ENCODE peak calls at places on chromosomes 4 and X, in eight cellular contexts. S, U, Q, T, B, Y, L and N are unnamed samples.

GRCh38 chr4:95552942-95553550 is 4.3 kb upstream of the UNC5C start:
- DNase-seq in L (no peak), T (no peak), Y (no peak), B (no peak), S (no peak), Q (no peak), U (no peak), N (no peak)

GRCh38 chr4:108396900-108397299 is 223.5 kb upstream of the RPL34 start:
- DNase-seq in T (no peak), U (no peak), S (no peak), Y (no peak), B (no peak), Q (no peak), L (no peak), N (no peak)

GRCh38 chrX:48460031-48460430 is 10.0 kb downstream of the SLC38A5 start:
- DNase-seq in U (no peak), L (no peak), S (no peak), Q (no peak), T (no peak), B (no peak), Y (no peak), N (no peak)

GRCh38 chr4:23934223-23934622 is 44.4 kb upstream of the PPARGC1A start:
- DNase-seq in L (no peak), Q (no peak), S (no peak), Y (no peak), B (no peak), U (no peak), T (no peak), N (no peak)

GRCh38 chrX:31199051-31199769 is 127.4 kb upstream of the FTHL17 start:
- DNase-seq in Q (no peak), Y (no peak), B (no peak), S (no peak), L (no peak), U (no peak), T (no peak), N (no peak)

GRCh38 chr4:78612398-78613005 is 60.9 kb downstream of the ANXA3 start:
- DNase-seq in T (no peak), B (no peak), Y (no peak), L (peak; percentile 45), U (peak; percentile 26), Q (no peak), S (no peak), N (no peak)

GRCh38 chr4:25367004-25367621 is 9.9 kb upstream of the ANAPC4 start:
- DNase-seq in L (peak; percentile 37), Y (no peak), T (no peak), Q (no peak), S (no peak), B (no peak), U (peak; percentile 16), N (no peak)

GRCh38 chrX:17590892-17591740 is 146.2 kb upstream of the SCML1 start:
- DNase-seq in S (no peak), Q (peak; percentile 47), T (peak; percentile 44), B (peak; percentile 44), L (peak; percentile 75), U (no peak), Y (peak; percentile 48), N (no peak)

GRCh38 chrX:151183912-151184565 is 7.7 kb downstream of the GPR50 start:
- DNase-seq in Y (no peak), S (no peak), B (no peak), Q (no peak), L (no peak), T (no peak), U (no peak), N (no peak)

GRCh38 chr4:2248821-2249261 is 6.9 kb upstream of the HAUS3 start:
- DNase-seq in B (peak; percentile 14), Q (no peak), L (no peak), T (no peak), Y (peak; percentile 42), U (no peak), S (peak; percentile 0), N (no peak)

GRCh38 chr4:87807402-87807801 is 8.0 kb downstream of the IBSP start:
- DNase-seq in U (no peak), S (no peak), T (no peak), B (no peak), Y (no peak), L (peak; percentile 24), Q (no peak), N (no peak)

GRCh38 chr4:53558981-53559620 is 32.2 kb downstream of the LNX1 start:
- DNase-seq in U (no peak), L (peak; percentile 67), Y (no peak), T (no peak), Q (no peak), B (no peak), S (no peak), N (no peak)

GRCh38 chr4:7761720-7762119 is 177.9 kb downstream of the AFAP1 start:
- DNase-seq in Y (peak; percentile 83), S (peak; percentile 24), U (no peak), B (peak; percentile 86), T (peak; percentile 52), Q (peak; percentile 58), L (peak; percentile 50), N (peak; percentile 15)

GRCh38 chr4:79197275-79198009 is 128.4 kb downstream of the NAA11 start:
- DNase-seq in B (no peak), T (no peak), Y (no peak), Q (no peak), S (no peak), U (no peak), L (no peak), N (no peak)

GRCh38 chrX:103423955-103424640 is 47.8 kb downstream of the BEX3 start:
- DNase-seq in S (no peak), U (no peak), T (no peak), L (no peak), B (no peak), Y (no peak), Q (no peak), N (no peak)

GRCh38 chr4:144645102-144645469 is 870 bp upstream of the HHIP start:
- DNase-seq in Y (peak; percentile 53), Q (peak; percentile 33), L (peak; percentile 32), S (no peak), B (peak; percentile 9), T (peak; percentile 36), U (no peak), N (no peak)

GRCh38 chrX:1914606-1915365 is 299.9 kb downstream of the ASMT start:
- DNase-seq in L (no peak), U (no peak), B (no peak), S (no peak), Q (no peak), T (no peak), Y (no peak), N (no peak)

GRCh38 chrX:116413273-116413672 is 23.1 kb upstream of the SLC6A14 start:
- DNase-seq in S (no peak), T (no peak), B (no peak), Q (no peak), U (no peak), L (no peak), Y (no peak), N (no peak)

GRCh38 chr4:110484767-110485166 is 8.8 kb downstream of the ENPEP start:
- DNase-seq in B (no peak), S (no peak), Q (no peak), U (peak; percentile 50), T (no peak), L (peak; percentile 95), Y (no peak), N (no peak)

GRCh38 chr4:31078661-31079060 is 358.5 kb downstream of the PCDH7 start:
- DNase-seq in Y (no peak), T (no peak), B (no peak), S (no peak), Q (no peak), U (no peak), L (no peak), N (no peak)

GRCh38 chr4:31084806-31085416 is 364.7 kb downstream of the PCDH7 start:
- DNase-seq in L (peak; percentile 47), U (no peak), T (no peak), Y (no peak), B (no peak), Q (no peak), S (no peak), N (no peak)

GRCh38 chr4:31083451-31083850 is 363.3 kb downstream of the PCDH7 start:
- DNase-seq in L (no peak), Y (no peak), T (no peak), Q (no peak), B (no peak), U (no peak), S (no peak), N (no peak)

GRCh38 chr4:31085736-31086135 is 365.6 kb downstream of the PCDH7 start:
- DNase-seq in Q (no peak), U (no peak), T (no peak), B (no peak), Y (no peak), S (no peak), L (no peak), N (no peak)

DNA sequence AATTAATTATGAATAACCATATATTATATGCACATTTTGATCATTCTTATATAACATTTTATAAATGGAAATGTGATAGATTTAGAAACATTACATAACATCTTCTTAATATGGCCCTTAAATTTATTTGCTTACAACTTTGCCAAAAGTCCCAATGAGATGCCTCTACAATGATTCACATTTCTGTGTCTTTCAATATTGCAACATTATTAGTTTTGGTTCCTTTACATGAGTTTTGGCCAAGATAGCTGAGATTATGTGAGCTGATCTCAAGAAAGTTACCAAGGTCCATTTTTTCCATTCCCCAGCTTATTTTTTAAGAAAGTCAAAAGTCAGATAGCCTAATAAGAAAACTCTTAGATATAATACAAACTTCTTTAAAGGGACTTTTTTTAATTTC is 361.2 kb downstream of the PCDH7 start:
- DNase-seq in Q (no peak), Y (no peak), T (no peak), U (no peak), S (no peak), L (peak; percentile 83), B (no peak), N (no peak)
- H3K9me3 ChIP-seq in Q (no peaks in the 10 kb centered on the region), Y (no peaks in the 10 kb centered on the region), T (no peaks in the 10 kb centered on the region), U (no peaks in the 10 kb centered on the region), S (no peaks in the 10 kb centered on the region), L (no peaks in the 10 kb centered on the region), B (no peaks in the 10 kb centered on the region), N (no peaks in the 10 kb centered on the region)

GRCh38 chr4:188534297-188534696 is 395.1 kb downstream of the TRIML1 start:
- DNase-seq in Q (no peak), B (no peak), T (no peak), L (no peak), S (no peak), U (no peak), Y (no peak), N (no peak)
- H3K9me3 ChIP-seq in Q (peaks cover 4% of the 10 kb centered on the region), B (no peaks in the 10 kb centered on the region), T (peaks cover 19% of the 10 kb centered on the region), L (no peaks in the 10 kb centered on the region), S (no peaks in the 10 kb centered on the region), U (peaks cover 10% of the 10 kb centered on the region), Y (no peaks in the 10 kb centered on the region), N (no peaks in the 10 kb centered on the region)

GRCh38 chr4:99022566-99022965 is 27.0 kb downstream of the METAP1 start:
- DNase-seq in Q (no peak), L (no peak), B (no peak), U (no peak), Y (no peak), S (no peak), T (no peak), N (no peak)
- H3K9me3 ChIP-seq in Q (peaks cover 8% of the 10 kb centered on the region), L (no peaks in the 10 kb centered on the region), B (no peaks in the 10 kb centered on the region), U (peaks cover 16% of the 10 kb centered on the region), Y (peaks cover 11% of the 10 kb centered on the region), S (peaks cover 7% of the 10 kb centered on the region), T (peaks cover 16% of the 10 kb centered on the region), N (peaks cover 13% of the 10 kb centered on the region)

DNA sequence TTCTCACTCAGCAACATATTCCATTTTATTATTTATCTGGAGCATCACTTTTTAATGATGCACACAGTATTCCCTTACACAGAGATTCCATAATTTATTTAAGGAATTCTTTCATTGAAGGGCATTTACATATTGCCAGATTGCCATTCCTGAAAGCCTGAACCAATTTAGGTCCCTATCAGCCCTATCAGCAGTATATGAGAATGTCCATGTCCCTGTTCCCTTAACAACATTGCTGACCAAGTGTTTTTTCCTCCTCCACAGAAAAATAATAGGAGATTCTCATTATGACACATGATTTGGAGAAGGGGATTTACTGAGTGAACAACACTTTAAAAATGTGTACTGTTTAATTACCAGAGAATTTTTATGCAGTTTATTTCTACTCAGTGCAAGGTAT is 90.1 kb upstream of the PHOX2B start:
- DNase-seq in Y (no peak), Q (no peak), T (no peak), B (no peak), U (no peak), S (no peak), L (no peak), N (no peak)
- H3K9me3 ChIP-seq in Y (no peaks in the 10 kb centered on the region), Q (no peaks in the 10 kb centered on the region), T (no peaks in the 10 kb centered on the region), B (no peaks in the 10 kb centered on the region), U (no peaks in the 10 kb centered on the region), S (no peaks in the 10 kb centered on the region), L (no peaks in the 10 kb centered on the region), N (no peaks in the 10 kb centered on the region)